ENCODE peak calls at places on chromosomes 13 and 19, in seven cellular contexts. F, C, B, X, J, M and T are unnamed samples.

GRCh38 chr13:45851171-45851889 is at the start of gene SIAH3:
- DNase-seq in F (no peak), C (no peak), B (no peak), X (no peak), J (no peak), M (peak; percentile 52), T (no peak)

GRCh38 chr13:76886005-76886291 is 257 bp downstream of the KCTD12 start:
- DNase-seq in F (no peak), C (no peak), B (no peak), X (no peak), J (no peak), M (no peak), T (no peak)

GRCh38 chr13:60617863-60618733 is 221.1 kb downstream of the TDRD3 start:
- DNase-seq in F (no peak), C (no peak), B (no peak), X (peak; percentile 32), J (peak; percentile 31), M (no peak), T (peak; percentile 0)

GRCh38 chr13:41675306-41675705 is 218.0 kb downstream of the RGCC start:
- DNase-seq in F (no peak), C (no peak), B (no peak), X (no peak), J (no peak), M (no peak), T (no peak)

GRCh38 chr19:29525901-29526729 is at the start of gene VSTM2B:
- DNase-seq in F (no peak), C (peak; percentile 31), B (no peak), X (no peak), J (no peak), M (peak; percentile 54), T (no peak)

GRCh38 chr19:2719910-2720776 is 1.0 kb downstream of the DIRAS1 start:
- DNase-seq in F (no peak), C (no peak), B (no peak), X (no peak), J (no peak), M (peak; percentile 84), T (no peak)

GRCh38 chr19:15280915-15281683 is 48.9 kb upstream of the EPHX3 start:
- DNase-seq in F (no peak), C (peak; percentile 43), B (no peak), X (peak; percentile 55), J (no peak), M (peak; percentile 70), T (peak; percentile 48)

GRCh38 chr13:74555291-74556001 is 421.2 kb upstream of the KLF12 start:
- DNase-seq in F (no peak), C (no peak), B (no peak), X (no peak), J (no peak), M (peak; percentile 74), T (no peak)

GRCh38 chr13:100675660-100676129 is 1.1 kb upstream of the TMTC4 start:
- DNase-seq in F (no peak), C (no peak), B (no peak), X (no peak), J (no peak), M (no peak), T (no peak)

GRCh38 chr13:40215311-40215710 is 451.1 kb downstream of the FOXO1 start:
- DNase-seq in F (no peak), C (no peak), B (no peak), X (no peak), J (no peak), M (no peak), T (no peak)

GRCh38 chr19:1474011-1474764 is 4.8 kb downstream of the C19orf25 start:
- DNase-seq in F (no peak), C (no peak), B (no peak), X (no peak), J (no peak), M (peak; percentile 55), T (no peak)

GRCh38 chr13:45361596-45362206 is 20.7 kb upstream of the TPT1 start:
- DNase-seq in F (peak; percentile 85), C (peak; percentile 41), B (no peak), X (no peak), J (no peak), M (no peak), T (no peak)

GRCh38 chr13:75934889-75935288 is 298.8 kb downstream of the LMO7 start:
- DNase-seq in F (no peak), C (no peak), B (no peak), X (no peak), J (no peak), M (no peak), T (no peak)

GRCh38 chr19:3321696-3322095 is 44.7 kb upstream of the NFIC start:
- DNase-seq in F (no peak), C (peak; percentile 5), B (no peak), X (no peak), J (no peak), M (no peak), T (no peak)

GRCh38 chr13:100753391-100753790 is 78.8 kb upstream of the TMTC4 start:
- DNase-seq in F (no peak), C (no peak), B (no peak), X (no peak), J (no peak), M (no peak), T (no peak)

GRCh38 chr13:54029226-54029625 is 1000.6 kb downstream of the OLFM4 start:
- DNase-seq in F (no peak), C (no peak), B (peak; percentile 21), X (no peak), J (peak; percentile 13), M (no peak), T (no peak)

GRCh38 chr13:64090311-64090710 is 2674.7 kb upstream of the PCDH20 start:
- DNase-seq in F (no peak), C (no peak), B (no peak), X (no peak), J (no peak), M (no peak), T (no peak)

GRCh38 chr13:44220948-44221347 is 152.7 kb upstream of the SERP2 start:
- DNase-seq in F (no peak), C (no peak), B (no peak), X (no peak), J (no peak), M (no peak), T (no peak)

GRCh38 chr13:102693781-102694180 is 1.1 kb downstream of the METTL21C start:
- DNase-seq in F (no peak), C (no peak), B (no peak), X (no peak), J (no peak), M (no peak), T (no peak)

GRCh38 chr19:10288662-10289166 is 1.0 kb upstream of the ICAM5 start:
- DNase-seq in F (peak; percentile 74), C (peak; percentile 89), B (no peak), X (peak; percentile 77), J (no peak), M (peak; percentile 83), T (no peak)

GRCh38 chr13:111117289-111117688 is 2.2 kb downstream of the ARHGEF7 start:
- DNase-seq in F (no peak), C (no peak), B (no peak), X (no peak), J (no peak), M (no peak), T (no peak)

GRCh38 chr13:42970824-42971669 is 21.0 kb downstream of the EPSTI1 start:
- DNase-seq in F (peak; percentile 61), C (peak; percentile 48), B (no peak), X (peak; percentile 53), J (no peak), M (peak; percentile 70), T (no peak)

GRCh38 chr19:31461814-31462539 is 112.7 kb upstream of the TSHZ3 start:
- DNase-seq in F (no peak), C (no peak), B (no peak), X (no peak), J (no peak), M (no peak), T (no peak)
- TF ChIP-seq JUND in F (no peak), C (no peak), B (no peak), X (no peak), J (no peak), M (no peak), T (no peak)

GRCh38 chr19:13637664-13638063 is 126.7 kb upstream of the MRI1 start:
- DNase-seq in F (peak; percentile 32), C (no peak), B (no peak), X (no peak), J (no peak), M (no peak), T (no peak)
- TF ChIP-seq JUND in F (peak; percentile 20), C (no peak), B (no peak), X (no peak), J (no peak), M (no peak), T (no peak)

DNA sequence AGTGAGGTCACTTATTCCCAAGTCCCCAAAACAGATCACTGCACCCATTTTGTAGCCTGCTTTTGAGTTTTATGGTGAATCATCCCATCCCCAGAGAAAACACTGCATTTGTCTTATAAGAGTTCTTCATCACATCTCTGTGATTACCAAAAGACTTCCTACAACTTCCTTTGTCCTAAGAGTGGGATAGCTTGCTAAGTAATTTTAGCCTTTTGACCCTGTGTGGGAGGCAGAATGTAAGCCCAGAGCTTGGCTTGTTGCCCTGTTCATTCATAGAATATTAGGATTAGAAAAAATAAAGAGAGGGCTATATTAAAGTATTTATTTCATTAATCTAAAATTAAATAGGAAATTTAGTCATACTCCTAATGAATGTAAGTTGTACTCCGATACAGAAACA is 213.3 kb downstream of the MZT1 start:
- DNase-seq in F (no peak), C (no peak), B (no peak), X (no peak), J (no peak), M (no peak), T (no peak)
- TF ChIP-seq JUND in F (no peak), C (no peak), B (no peak), X (no peak), J (no peak), M (no peak), T (no peak)

GRCh38 chr19:48726573-48726972 is 7.0 kb upstream of the MAMSTR start:
- DNase-seq in F (no peak), C (no peak), B (no peak), X (no peak), J (no peak), M (no peak), T (no peak)
- TF ChIP-seq JUND in F (no peak), C (no peak), B (no peak), X (no peak), J (no peak), M (no peak), T (no peak)

GRCh38 chr19:5480427-5480836 is 25.2 kb downstream of the ZNRF4 start:
- DNase-seq in F (peak; percentile 28), C (peak; percentile 55), B (no peak), X (peak; percentile 30), J (peak; percentile 19), M (peak; percentile 69), T (no peak)
- TF ChIP-seq JUND in F (no peak), C (no peak), B (no peak), X (no peak), J (no peak), M (no peak), T (no peak)

DNA sequence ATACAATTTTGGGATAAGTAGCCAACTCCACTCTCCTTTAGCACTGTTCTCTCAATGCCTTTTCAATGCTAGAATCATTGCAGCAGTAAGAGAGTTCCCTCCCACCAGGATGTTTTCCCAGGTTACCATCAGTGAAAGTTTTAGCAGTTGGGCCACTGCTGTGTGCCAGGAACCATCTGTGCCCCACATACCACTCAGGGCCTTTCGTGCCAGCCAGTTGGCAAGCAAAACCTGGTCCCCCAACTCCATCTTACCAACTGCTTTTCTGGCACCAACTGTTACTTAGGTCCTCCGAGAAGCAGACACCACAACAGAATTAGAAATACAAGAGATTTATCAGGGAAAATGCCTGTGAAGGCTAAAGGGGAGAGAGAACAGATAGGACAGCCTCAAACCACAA is 533.4 kb upstream of the NBEA start:
- DNase-seq in F (no peak), C (no peak), B (no peak), X (no peak), J (no peak), M (no peak), T (no peak)
- TF ChIP-seq JUND in F (no peak), C (no peak), B (no peak), X (no peak), J (no peak), M (no peak), T (no peak)